ENCODE peak calls at places on chromosomes 13 and 19, in six cellular contexts. One of them, this sample, is unnamed.

GRCh38 chr19:11626252-11626651 is 29.0 kb downstream of the ZNF627 start:
- DNase-seq in GM12865: no peak
- DNase-seq in dorsolateral prefrontal cortex: no peak
- DNase-seq in ascending aorta: no peak
- DNase-seq in CD4-positive, CD25-positive, alpha-beta regulatory T cell: no peak
- DNase-seq in endothelial cell: no peak
- DNase-seq in this sample: no peak

GRCh38 chr19:57708641-57709354 is at the start of gene ZNF154:
- DNase-seq in GM12865: peak
- DNase-seq in CD4-positive, CD25-positive, alpha-beta regulatory T cell: peak
- DNase-seq in endothelial cell: peak
- DNase-seq in dorsolateral prefrontal cortex: peak
- DNase-seq in ascending aorta: no peak
- DNase-seq in this sample: peak

GRCh38 chr19:16325161-16325527 is 518 bp downstream of the KLF2 start:
- DNase-seq in dorsolateral prefrontal cortex: no peak
- DNase-seq in endothelial cell: peak
- DNase-seq in ascending aorta: no peak
- DNase-seq in GM12865: peak
- DNase-seq in CD4-positive, CD25-positive, alpha-beta regulatory T cell: no peak
- DNase-seq in this sample: peak

GRCh38 chr13:20264271-20265018 is 32.3 kb upstream of the GJB6 start:
- DNase-seq in ascending aorta: no peak
- DNase-seq in endothelial cell: no peak
- DNase-seq in GM12865: peak
- DNase-seq in dorsolateral prefrontal cortex: no peak
- DNase-seq in CD4-positive, CD25-positive, alpha-beta regulatory T cell: no peak
- DNase-seq in this sample: no peak

GRCh38 chr13:106597190-106597589 is 29.3 kb upstream of the ARGLU1 start:
- DNase-seq in endothelial cell: no peak
- DNase-seq in GM12865: no peak
- DNase-seq in CD4-positive, CD25-positive, alpha-beta regulatory T cell: no peak
- DNase-seq in dorsolateral prefrontal cortex: no peak
- DNase-seq in ascending aorta: no peak
- DNase-seq in this sample: no peak

GRCh38 chr19:1155352-1156304 is 18.4 kb downstream of the SBNO2 start:
- DNase-seq in GM12865: no peak
- DNase-seq in dorsolateral prefrontal cortex: no peak
- DNase-seq in CD4-positive, CD25-positive, alpha-beta regulatory T cell: no peak
- DNase-seq in ascending aorta: no peak
- DNase-seq in endothelial cell: no peak
- DNase-seq in this sample: no peak

GRCh38 chr13:108425056-108425455 is 155.5 kb downstream of the TNFSF13B start:
- DNase-seq in GM12865: no peak
- DNase-seq in ascending aorta: no peak
- DNase-seq in CD4-positive, CD25-positive, alpha-beta regulatory T cell: no peak
- DNase-seq in dorsolateral prefrontal cortex: no peak
- DNase-seq in endothelial cell: no peak
- DNase-seq in this sample: no peak

GRCh38 chr13:51848674-51849073 is 3.7 kb upstream of the TMEM272 start:
- DNase-seq in dorsolateral prefrontal cortex: no peak
- DNase-seq in GM12865: no peak
- DNase-seq in endothelial cell: no peak
- DNase-seq in CD4-positive, CD25-positive, alpha-beta regulatory T cell: no peak
- DNase-seq in ascending aorta: no peak
- DNase-seq in this sample: no peak

GRCh38 chr13:20721454-20722357 is 18.2 kb downstream of the IL17D start:
- DNase-seq in ascending aorta: no peak
- DNase-seq in dorsolateral prefrontal cortex: no peak
- DNase-seq in CD4-positive, CD25-positive, alpha-beta regulatory T cell: no peak
- DNase-seq in endothelial cell: peak
- DNase-seq in GM12865: no peak
- DNase-seq in this sample: peak